ENCODE peak calls at places on chromosomes 13 and 19, in four cellular contexts. O is CD8-positive, alpha-beta T cell; T is heart left ventricle; L is HepG2. R is an unnamed sample.

GRCh38 chr19:23402388-23402787 is 7.1 kb upstream of the ZNF91 start:
- ATAC-seq in O (no peak), T (no peak), L (no peak), R (no peak)

GRCh38 chr13:102774210-102774560 is 599 bp upstream of the TEX30 start:
- ATAC-seq in O (no peak), T (peak), L (no peak), R (peak)

GRCh38 chr19:10104665-10105221 is 1.4 kb upstream of the PPAN start:
- ATAC-seq in O (peak), T (no peak), L (no peak), R (no peak)

GRCh38 chr13:80132741-80133601 is 208.0 kb downstream of the SPRY2 start:
- ATAC-seq in O (no peak), T (peak), L (peak), R (peak)

GRCh38 chr19:7618366-7618765 is 11.0 kb downstream of the XAB2 start:
- ATAC-seq in O (no peak), T (no peak), L (peak), R (no peak)

GRCh38 chr19:46813570-46814358 is 25.4 kb upstream of the SLC1A5 start:
- ATAC-seq in O (no peak), T (peak), L (peak), R (no peak)

GRCh38 chr19:38684078-38684861 is 36.8 kb downstream of the ACTN4 start:
- ATAC-seq in O (peak), T (peak), L (peak), R (peak)

GRCh38 chr13:41942462-41943094 is 18.3 kb downstream of the VWA8 start:
- ATAC-seq in O (no peak), T (peak), L (peak), R (no peak)

GRCh38 chr19:46697142-46697960 is 19.6 kb downstream of the PRKD2 start:
- ATAC-seq in O (no peak), T (peak), L (no peak), R (peak)

GRCh38 chr13:20019033-20019432 is 60.5 kb downstream of the ZMYM2 start:
- ATAC-seq in O (no peak), T (no peak), L (no peak), R (no peak)

GRCh38 chr19:2547033-2547680 is 71.2 kb downstream of the GADD45B start:
- ATAC-seq in O (no peak), T (no peak), L (peak), R (no peak)

GRCh38 chr13:27920677-27921420 is 1.0 kb downstream of the PDX1 start:
- ATAC-seq in O (no peak), T (no peak), L (peak), R (peak)

GRCh38 chr19:28949535-28949934 is 263.4 kb downstream of the UQCRFS1 start:
- ATAC-seq in O (no peak), T (no peak), L (no peak), R (no peak)

GRCh38 chr13:29583073-29583785 is 12.3 kb downstream of the SLC7A1 start:
- ATAC-seq in O (no peak), T (no peak), L (no peak), R (no peak)

GRCh38 chr19:39913682-39914333 is 20.6 kb downstream of the FCGBP start:
- ATAC-seq in O (no peak), T (no peak), L (no peak), R (no peak)

GRCh38 chr13:93723316-93723715 is 496.7 kb downstream of the GPC6 start:
- ATAC-seq in O (no peak), T (no peak), L (no peak), R (no peak)

GRCh38 chr19:5665781-5666513 is 14.4 kb downstream of the MICOS13 start:
- ATAC-seq in O (no peak), T (no peak), L (peak), R (no peak)

GRCh38 chr19:48123907-48124675 is 13.5 kb upstream of the PLA2G4C start:
- ATAC-seq in O (no peak), T (peak), L (no peak), R (no peak)

GRCh38 chr13:99392806-99393135 is 85.6 kb upstream of the GPR183 start:
- ATAC-seq in O (no peak), T (no peak), L (no peak), R (no peak)

GRCh38 chr13:92362717-92363116 is 863.9 kb upstream of the GPC6 start:
- ATAC-seq in O (no peak), T (no peak), L (no peak), R (no peak)

GRCh38 chr19:41904118-41904870 is 21.3 kb downstream of the ARHGEF1 start:
- ATAC-seq in O (no peak), T (no peak), L (peak), R (no peak)

GRCh38 chr19:33292595-33293254 is 9.6 kb downstream of the CEBPA start:
- ATAC-seq in O (no peak), T (peak), L (peak), R (peak)

GRCh38 chr19:3028305-3029069 is 593 bp downstream of the TLE2 start:
- ATAC-seq in O (peak), T (peak), L (no peak), R (peak)

GRCh38 chr19:1839658-1840540 is 8.4 kb downstream of the REXO1 start:
- ATAC-seq in O (no peak), T (no peak), L (peak), R (no peak)

GRCh38 chr19:41321600-41322270 is 11.8 kb downstream of the CCDC97 start:
- ATAC-seq in O (no peak), T (no peak), L (peak), R (no peak)

GRCh38 chr19:50796128-50796633 is 6.0 kb downstream of the ACP4 start:
- ATAC-seq in O (no peak), T (no peak), L (peak), R (no peak)

GRCh38 chr13:94346261-94347019 is 133.0 kb downstream of the DCT start:
- ATAC-seq in O (no peak), T (no peak), L (no peak), R (no peak)

GRCh38 chr13:27171244-27171829 is at the start of gene USP12:
- ATAC-seq in O (peak), T (no peak), L (peak), R (peak)

DNA sequence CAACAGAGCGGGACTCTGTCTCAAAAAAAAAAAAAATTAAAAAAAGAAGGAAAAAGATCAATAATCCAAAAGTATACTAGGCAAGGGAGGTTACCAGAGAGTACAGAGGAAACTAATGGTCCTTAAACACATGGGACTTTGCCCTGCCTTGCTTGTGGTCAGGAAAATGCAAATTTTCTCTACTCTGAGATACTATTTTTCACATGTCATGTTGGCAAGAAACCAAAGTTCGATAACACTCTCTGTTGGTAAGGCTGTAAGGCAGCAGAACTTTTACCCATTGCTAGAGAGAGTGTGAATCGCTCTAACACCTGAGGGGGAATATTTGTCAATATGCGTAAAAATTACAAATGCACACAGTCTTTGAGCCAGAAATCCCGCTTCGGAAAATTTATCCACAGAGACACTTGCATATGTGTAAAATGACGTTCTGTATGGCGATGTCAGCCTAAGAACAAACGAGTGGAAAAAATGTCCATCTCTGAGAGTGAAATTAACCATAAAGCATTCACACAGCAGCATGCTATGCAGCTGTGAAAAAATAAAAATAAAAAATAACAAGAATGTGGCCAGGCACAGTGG is 9.4 kb upstream of the RFX1 start:
- ATAC-seq in O (peak), T (no peak), L (peak), R (no peak)
- H3K4me3 ChIP-seq in O (no peak), T (no peak), L (peak), R (no peak)

GRCh38 chr13:95643814-95644598 is 500 bp downstream of the DZIP1 start:
- ATAC-seq in O (no peak), T (peak), L (peak), R (peak)
- H3K4me3 ChIP-seq in O (no peak), T (peak), L (peak), R (peak)

DNA sequence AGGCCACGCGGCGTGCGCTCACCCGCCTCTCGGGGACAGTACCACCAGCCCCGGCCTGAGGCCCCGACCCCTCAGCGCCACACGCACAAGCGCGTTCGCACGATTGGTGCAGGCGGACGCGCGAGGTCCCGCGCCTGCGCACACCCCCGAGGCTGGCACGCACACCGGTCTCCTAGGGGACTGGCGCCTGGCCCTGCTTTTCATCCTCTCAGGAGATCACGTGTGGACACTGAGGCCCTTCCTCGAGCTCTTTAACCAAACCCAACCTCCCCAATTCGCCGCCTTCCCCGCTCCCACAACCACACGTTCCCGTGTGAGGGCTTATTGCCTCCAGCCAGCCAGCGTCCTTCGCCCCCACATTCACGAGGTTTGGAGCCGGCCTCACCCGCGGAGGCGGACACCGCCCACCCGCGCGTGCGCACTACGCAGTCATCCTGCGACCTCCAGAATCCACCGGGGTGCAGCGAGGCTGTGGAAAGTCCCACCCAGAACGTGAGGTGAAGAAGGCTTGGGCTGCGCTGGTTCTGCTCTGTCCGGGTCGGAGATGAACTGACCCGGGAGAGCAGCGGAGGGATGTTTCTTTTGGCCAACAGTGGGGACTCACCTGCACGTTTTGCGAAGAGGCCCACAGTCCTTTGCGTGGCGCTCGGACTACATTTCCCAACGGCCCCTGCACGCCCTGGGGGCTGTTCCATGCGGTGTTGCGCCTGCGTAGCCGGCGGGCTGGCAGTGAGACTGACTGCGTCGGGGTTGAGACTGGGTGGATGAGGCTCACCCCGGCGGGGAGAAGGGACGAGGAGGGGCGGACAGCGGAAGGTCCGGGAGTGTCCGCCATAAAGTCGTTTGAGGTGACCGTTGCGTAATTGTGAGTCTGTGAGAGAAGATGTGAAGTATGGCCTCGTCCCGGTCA is 539 bp upstream of the ZNF667 start:
- ATAC-seq in O (peak), T (peak), L (no peak), R (peak)
- H3K4me3 ChIP-seq in O (peak), T (peak), L (no peak), R (peak)

DNA sequence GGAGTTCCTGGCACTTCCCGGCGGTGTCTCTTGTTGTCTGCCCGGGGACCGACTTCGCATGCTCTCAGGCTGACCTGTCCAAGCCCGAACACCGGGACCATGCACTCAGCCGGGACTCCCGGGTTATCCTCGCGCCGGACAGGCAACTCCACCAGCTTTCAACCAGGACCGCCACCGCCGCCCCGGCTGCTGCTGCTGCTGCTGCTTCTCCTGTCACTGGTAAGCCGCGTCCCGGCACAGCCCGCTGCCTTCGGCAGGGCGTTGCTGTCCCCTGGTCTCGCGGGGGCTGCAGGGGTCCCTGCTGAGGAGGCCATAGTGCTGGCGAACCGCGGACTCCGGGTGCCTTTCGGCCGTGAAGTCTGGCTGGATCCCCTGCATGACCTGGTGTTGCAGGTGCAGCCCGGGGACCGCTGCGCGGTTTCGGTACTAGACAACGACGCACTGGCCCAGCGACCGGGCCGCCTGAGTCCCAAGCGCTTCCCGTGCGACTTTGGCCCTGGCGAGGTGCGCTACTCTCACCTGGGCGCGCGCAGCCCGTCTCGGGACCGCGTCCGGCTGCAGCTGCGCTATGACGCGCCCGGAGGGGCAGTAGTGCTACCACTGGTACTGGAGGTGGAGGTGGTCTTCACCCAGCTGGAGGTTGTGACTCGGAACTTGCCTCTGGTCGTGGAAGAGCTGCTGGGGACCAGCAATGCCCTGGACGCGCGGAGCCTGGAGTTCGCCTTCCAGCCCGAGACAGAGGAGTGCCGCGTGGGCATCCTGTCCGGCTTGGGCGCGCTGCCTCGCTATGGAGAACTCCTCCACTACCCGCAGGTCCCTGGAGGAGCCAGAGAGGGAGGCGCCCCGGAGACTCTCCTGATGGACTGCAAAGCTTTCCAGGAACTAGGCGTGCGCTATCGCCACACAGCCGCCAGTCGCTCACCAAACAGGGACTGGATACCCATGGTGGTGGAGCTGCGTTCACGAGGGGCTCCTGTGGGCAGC is 661 bp downstream of the FREM2 start:
- ATAC-seq in O (no peak), T (peak), L (peak), R (peak)
- H3K4me3 ChIP-seq in O (no peak), T (peak), L (no peak), R (peak)

DNA sequence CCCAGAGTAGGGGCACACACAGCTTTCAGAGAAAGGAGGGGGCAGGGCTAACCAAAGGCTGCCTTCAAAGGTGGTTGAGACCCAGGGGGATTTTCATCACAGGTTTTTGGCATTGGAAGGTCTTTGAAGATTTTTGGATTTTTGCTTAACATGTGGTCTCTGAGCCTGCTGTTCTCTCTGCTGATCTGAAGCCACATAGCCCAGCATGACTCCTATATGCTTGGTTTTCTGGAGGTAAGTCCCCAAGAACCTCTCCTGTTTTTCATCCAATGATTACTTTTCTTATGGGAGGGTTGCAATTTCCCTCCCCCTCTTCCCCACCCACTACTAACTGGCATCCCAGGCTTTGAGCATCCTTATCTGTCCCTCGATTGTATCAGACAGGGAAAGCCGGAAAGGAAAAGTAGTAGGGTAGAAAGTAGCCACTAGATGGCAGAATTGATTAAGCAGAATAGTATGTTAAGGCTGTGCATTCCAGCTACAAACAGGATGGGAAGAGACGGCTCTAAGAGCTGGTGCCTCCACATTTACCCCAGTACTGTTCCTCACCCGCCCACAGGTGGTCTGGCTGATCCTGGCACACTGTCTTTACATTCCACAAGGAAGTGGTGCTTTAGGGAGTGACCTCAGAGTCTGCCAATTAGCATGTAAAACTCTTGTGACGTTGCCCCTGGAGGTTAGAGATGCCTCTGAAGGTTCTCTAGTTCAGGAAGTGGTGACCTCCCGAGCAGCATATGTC is 218.9 kb upstream of the EDNRB start:
- ATAC-seq in O (no peak), T (peak), L (peak), R (peak)
- H3K4me3 ChIP-seq in O (no peak), T (no peak), L (no peak), R (no peak)

R was measured in gastroesophageal sphincter.